ENCODE peak calls at places on chromosomes 7 and 10, in ten cellular contexts. P is AG04449, O is heart left ventricle, U is AG08395, Z is GM13976, Y is RWPE2, R is foreskin fibroblast, K is C1 segment of cervical spinal cord, F is posterior vena cava, H is MV-4-11. X is an unnamed sample.

GRCh38 chr7:6649241-6649961 is 12.3 kb downstream of the ZNF316 start:
- DNase-seq in P (no peak), O (no peak), U (no peak), Z (no peak), Y (peak; percentile 51), R (no peak), K (no peak), F (peak; percentile 75), H (no peak), X (no peak)

GRCh38 chr7:18541189-18541870 is 45.8 kb downstream of the HDAC9 start:
- DNase-seq in P (peak; percentile 77), O (peak; percentile 68), U (peak; percentile 82), Z (no peak), Y (no peak), R (peak; percentile 49), K (no peak), F (no peak), H (no peak), X (no peak)

GRCh38 chr10:124626759-124627380 is 117.3 kb downstream of the FAM53B start:
- DNase-seq in P (no peak), O (no peak), U (no peak), Z (no peak), Y (peak; percentile 81), R (no peak), K (no peak), F (no peak), H (no peak), X (no peak)

GRCh38 chr10:114684085-114684821 is 26.2 kb upstream of the ABLIM1 start:
- DNase-seq in P (no peak), O (peak; percentile 48), U (peak; percentile 57), Z (no peak), Y (no peak), R (peak; percentile 55), K (no peak), F (peak; percentile 81), H (no peak), X (no peak)

GRCh38 chr7:54615545-54615944 is 73.4 kb downstream of the VSTM2A start:
- DNase-seq in P (no peak), O (no peak), U (no peak), Z (no peak), Y (no peak), R (no peak), K (no peak), F (no peak), H (no peak), X (no peak)

GRCh38 chr10:43350139-43350538 is 21.3 kb upstream of the FXYD4 start:
- DNase-seq in P (no peak), O (no peak), U (no peak), Z (no peak), Y (no peak), R (no peak), K (no peak), F (no peak), H (no peak), X (no peak)

GRCh38 chr7:128885370-128886187 is 22.9 kb downstream of the ATP6V1F start:
- DNase-seq in P (no peak), O (no peak), U (no peak), Z (no peak), Y (peak; percentile 29), R (no peak), K (no peak), F (peak; percentile 45), H (no peak), X (no peak)

GRCh38 chr10:6170638-6171037 is 32.1 kb upstream of the PFKFB3 start:
- DNase-seq in P (no peak), O (no peak), U (no peak), Z (no peak), Y (no peak), R (no peak), K (no peak), F (peak; percentile 66), H (no peak), X (no peak)

GRCh38 chr10:96416643-96417042 is 57.8 kb upstream of the OPALIN start:
- DNase-seq in P (no peak), O (peak; percentile 44), U (peak; percentile 11), Z (no peak), Y (no peak), R (no peak), K (no peak), F (no peak), H (peak; percentile 52), X (no peak)

GRCh38 chr7:9200666-9201065 is 767.3 kb downstream of the NXPH1 start:
- DNase-seq in P (no peak), O (no peak), U (no peak), Z (no peak), Y (no peak), R (no peak), K (no peak), F (no peak), H (no peak), X (no peak)

GRCh38 chr10:83908987-83909386 is 230.3 kb upstream of the GHITM start:
- DNase-seq in P (no peak), O (no peak), U (no peak), Z (no peak), Y (no peak), R (no peak), K (no peak), F (no peak), H (no peak), X (no peak)

GRCh38 chr10:88620441-88620840 is 33.9 kb downstream of the LIPJ start:
- DNase-seq in P (no peak), O (no peak), U (no peak), Z (no peak), Y (no peak), R (no peak), K (no peak), F (no peak), H (no peak), X (no peak)

GRCh38 chr10:75857269-75857846 is 425.9 kb downstream of the LRMDA start:
- DNase-seq in P (no peak), O (no peak), U (no peak), Z (no peak), Y (no peak), R (no peak), K (no peak), F (no peak), H (no peak), X (no peak)

GRCh38 chr10:126390324-126390723 is 2.0 kb upstream of the ADAM12 start:
- DNase-seq in P (no peak), O (no peak), U (no peak), Z (no peak), Y (no peak), R (no peak), K (no peak), F (no peak), H (no peak), X (no peak)

GRCh38 chr10:119431034-119431767 is 111.3 kb downstream of the RGS10 start:
- DNase-seq in P (no peak), O (no peak), U (no peak), Z (no peak), Y (no peak), R (no peak), K (no peak), F (no peak), H (no peak), X (no peak)

GRCh38 chr10:132574783-132575319 is 37.3 kb downstream of the INPP5A start:
- DNase-seq in P (no peak), O (no peak), U (no peak), Z (no peak), Y (no peak), R (peak; percentile 51), K (no peak), F (peak; percentile 78), H (peak; percentile 76), X (no peak)

GRCh38 chr10:21406595-21407218 is 118.8 kb downstream of the SKIDA1 start:
- DNase-seq in P (no peak), O (no peak), U (peak; percentile 24), Z (no peak), Y (no peak), R (no peak), K (no peak), F (no peak), H (peak; percentile 30), X (no peak)

GRCh38 chr10:103645141-103646054 is 151.9 kb downstream of the NEURL1 start:
- DNase-seq in P (peak; percentile 91), O (peak; percentile 59), U (peak; percentile 93), Z (no peak), Y (no peak), R (peak; percentile 99), K (no peak), F (peak; percentile 94), H (peak; percentile 99), X (no peak)

GRCh38 chr7:22156205-22156604 is 200.7 kb downstream of the RAPGEF5 start:
- DNase-seq in P (no peak), O (no peak), U (peak; percentile 80), Z (no peak), Y (no peak), R (peak; percentile 76), K (no peak), F (no peak), H (no peak), X (no peak)

GRCh38 chr7:149879271-149879711 is 5.5 kb downstream of the ATP6V0E2 start:
- DNase-seq in P (no peak), O (no peak), U (no peak), Z (no peak), Y (no peak), R (no peak), K (no peak), F (no peak), H (no peak), X (no peak)

GRCh38 chr10:48309711-48310226 is 3.3 kb downstream of the MAPK8 start:
- DNase-seq in P (no peak), O (no peak), U (peak; percentile 56), Z (peak; percentile 44), Y (no peak), R (peak; percentile 40), K (no peak), F (no peak), H (no peak), X (no peak)

GRCh38 chr7:111711426-111712065 is 149.3 kb upstream of the IMMP2L start:
- DNase-seq in P (no peak), O (no peak), U (no peak), Z (no peak), Y (no peak), R (no peak), K (no peak), F (no peak), H (no peak), X (no peak)

X was measured in central memory CD8-positive, alpha-beta T cell.